ENCODE peak calls at places on chromosome 22, in six cellular contexts. M is substantia nigra; D is stimulated activated CD8-positive, alpha-beta memory T cell treated with anti-CD3 and anti-CD28 coated beads, Interleukin-15, amount 100 ng/mL, for 1 hour; X is bronchial epithelial cell; N is NCI-H510A treated with DMSO at 0.1 percent for 48 hours; P is SHP77. A is an unnamed sample.

GRCh38 chr22:31130873-31131272 is 8.1 kb downstream of the INPP5J start:
- DNase-seq in P (no peak), N (no peak), X (no peak), D (no peak), M (no peak), A (no peak)

GRCh38 chr22:42680648-42681047 is 31.5 kb upstream of the CYB5R3 start:
- DNase-seq in P (no peak), N (no peak), M (no peak), X (peak; percentile 98), D (no peak), A (no peak)

GRCh38 chr22:40031766-40032470 is 37.2 kb downstream of the FAM83F start:
- DNase-seq in D (no peak), M (no peak), P (no peak), N (no peak), X (no peak), A (no peak)

GRCh38 chr22:48827904-48828555 is 999.6 kb downstream of the BRD1 start:
- DNase-seq in X (no peak), P (no peak), D (no peak), M (no peak), N (no peak), A (no peak)

GRCh38 chr22:40388231-40388630 is 17.8 kb downstream of the SGSM3 start:
- DNase-seq in X (no peak), P (no peak), M (no peak), N (no peak), D (no peak), A (no peak)

GRCh38 chr22:37561209-37562048 is 1.1 kb downstream of the CDC42EP1 start:
- DNase-seq in M (peak; percentile 93), D (peak; percentile 61), P (peak; percentile 57), X (peak; percentile 76), N (no peak), A (peak; percentile 86)

GRCh38 chr22:47192651-47193437 is 430.4 kb downstream of the TBC1D22A start:
- DNase-seq in N (no peak), P (no peak), M (no peak), X (no peak), D (no peak), A (no peak)

GRCh38 chr22:49825944-49826602 is 1.6 kb downstream of the BRD1 start:
- DNase-seq in D (peak; percentile 38), M (no peak), P (no peak), X (peak; percentile 46), N (no peak), A (no peak)

GRCh38 chr22:46592390-46592872 is 27.8 kb upstream of the GRAMD4 start:
- DNase-seq in P (no peak), M (peak; percentile 31), D (peak; percentile 35), N (no peak), X (no peak), A (no peak)

GRCh38 chr22:42083119-42083518 is 3.6 kb downstream of the SMDT1 start:
- DNase-seq in N (no peak), D (no peak), X (no peak), M (no peak), P (no peak), A (no peak)

GRCh38 chr22:32940736-32941135 is 117.4 kb downstream of the SYN3 start:
- DNase-seq in N (no peak), M (no peak), P (no peak), X (no peak), D (no peak), A (no peak)

GRCh38 chr22:19579880-19580279 is 55.7 kb upstream of the CLDN5 start:
- DNase-seq in X (no peak), M (no peak), P (peak; percentile 78), N (no peak), D (no peak), A (no peak)

GRCh38 chr22:26666035-26666338 is 8.6 kb downstream of the MIAT start:
- DNase-seq in P (no peak), M (no peak), N (no peak), D (no peak), X (no peak), A (no peak)

GRCh38 chr22:19896665-19897355 is 42.1 kb upstream of the GNB1L start:
- DNase-seq in P (peak; percentile 40), M (no peak), X (no peak), D (no peak), N (no peak), A (no peak)

GRCh38 chr22:40531951-40532900 is 104.3 kb downstream of the MRTFA start:
- DNase-seq in M (no peak), N (no peak), X (peak; percentile 42), D (no peak), P (no peak), A (no peak)

GRCh38 chr22:26648011-26648497 is 9.3 kb upstream of the MIAT start:
- DNase-seq in P (peak; percentile 97), D (no peak), N (peak; percentile 75), M (no peak), X (no peak), A (no peak)

GRCh38 chr22:36182056-36182455 is 19.6 kb downstream of the APOL4 start:
- DNase-seq in N (no peak), M (no peak), P (no peak), X (no peak), D (no peak), A (no peak)

GRCh38 chr22:50269573-50270301 is 443 bp downstream of the MAPK11 start:
- DNase-seq in P (peak; percentile 64), N (no peak), X (no peak), M (no peak), D (no peak), A (no peak)

GRCh38 chr22:38170469-38170868 is 11.2 kb downstream of the PLA2G6 start:
- DNase-seq in D (no peak), X (no peak), N (no peak), P (no peak), M (no peak), A (no peak)

GRCh38 chr22:50281957-50282356 is 11.8 kb upstream of the MAPK11 start:
- DNase-seq in N (no peak), P (no peak), X (no peak), M (no peak), D (no peak), A (no peak)

GRCh38 chr22:35113341-35113740 is 47.4 kb downstream of the ISX start:
- DNase-seq in D (no peak), P (no peak), X (no peak), M (no peak), N (no peak), A (no peak)

GRCh38 chr22:49693848-49694247 is 133.8 kb downstream of the BRD1 start:
- DNase-seq in N (no peak), M (no peak), P (no peak), D (no peak), X (no peak), A (no peak)

A was measured in frontal cortex.